ENCODE peak calls at places on chromosome 2, in seven cellular contexts. X is HCT116, R is K562, S is H1, Y is A549, U is HepG2, N is GM12878. T is an unnamed sample.

GRCh38 chr2:61419129-61419528 is 51.8 kb downstream of the USP34 start:
- DNase-seq in X (no peak), R (no peak), S (no peak), Y (no peak), U (no peak), N (no peak), T (no peak)

GRCh38 chr2:215830313-215830712 is 183.0 kb downstream of the MREG start:
- DNase-seq in X (peak), R (peak), S (no peak), Y (peak), U (peak), N (no peak), T (peak)

GRCh38 chr2:38750011-38750792 is 959 bp downstream of the SRSF7 start:
- DNase-seq in X (no peak), R (peak), S (no peak), Y (peak), U (no peak), N (no peak), T (peak)

GRCh38 chr2:190415794-190416729 is 7.9 kb downstream of the MFSD6 start:
- DNase-seq in X (no peak), R (no peak), S (no peak), Y (no peak), U (no peak), N (no peak), T (no peak)

GRCh38 chr2:200173691-200174090 is 132.8 kb upstream of the SPATS2L start:
- DNase-seq in X (no peak), R (no peak), S (no peak), Y (no peak), U (no peak), N (no peak), T (no peak)

GRCh38 chr2:31404827-31405226 is 9.7 kb downstream of the XDH start:
- DNase-seq in X (no peak), R (no peak), S (no peak), Y (no peak), U (no peak), N (no peak), T (no peak)

GRCh38 chr2:126707941-126708340 is 52.0 kb downstream of the GYPC start:
- DNase-seq in X (no peak), R (no peak), S (no peak), Y (no peak), U (no peak), N (no peak), T (no peak)

GRCh38 chr2:172953970-172954852 is 121.4 kb upstream of the MAP3K20 start:
- DNase-seq in X (no peak), R (no peak), S (no peak), Y (no peak), U (no peak), N (no peak), T (peak)

GRCh38 chr2:160417745-160418397 is 75.7 kb downstream of the RBMS1 start:
- DNase-seq in X (no peak), R (no peak), S (no peak), Y (peak), U (no peak), N (no peak), T (peak)

GRCh38 chr2:23595601-23596251 is 210.7 kb downstream of the KLHL29 start:
- DNase-seq in X (no peak), R (no peak), S (no peak), Y (no peak), U (peak), N (no peak), T (peak)

GRCh38 chr2:126504953-126505352 is 151.0 kb upstream of the GYPC start:
- DNase-seq in X (no peak), R (no peak), S (no peak), Y (no peak), U (no peak), N (no peak), T (no peak)

GRCh38 chr2:121095257-121096080 is 189.5 kb downstream of the TFCP2L1 start:
- DNase-seq in X (peak), R (peak), S (no peak), Y (peak), U (peak), N (no peak), T (peak)

GRCh38 chr2:20185176-20186022 is 39.5 kb downstream of the SDC1 start:
- DNase-seq in X (no peak), R (no peak), S (no peak), Y (peak), U (no peak), N (no peak), T (peak)

GRCh38 chr2:232485757-232486557 is 1.7 kb downstream of the ECEL1 start:
- DNase-seq in X (no peak), R (no peak), S (no peak), Y (no peak), U (no peak), N (no peak), T (no peak)

GRCh38 chr2:108945969-108946368 is 43.1 kb downstream of the EDAR start:
- DNase-seq in X (no peak), R (no peak), S (no peak), Y (no peak), U (no peak), N (no peak), T (no peak)

GRCh38 chr2:181971032-181971431 is 14.6 kb upstream of the PPP1R1C start:
- DNase-seq in X (no peak), R (no peak), S (no peak), Y (no peak), U (no peak), N (no peak), T (no peak)

GRCh38 chr2:153354406-153354805 is 124.2 kb downstream of the RPRM start:
- DNase-seq in X (no peak), R (no peak), S (no peak), Y (peak), U (no peak), N (no peak), T (no peak)

GRCh38 chr2:20519309-20519708 is 72.4 kb downstream of the RHOB start:
- DNase-seq in X (no peak), R (no peak), S (no peak), Y (no peak), U (no peak), N (no peak), T (no peak)

GRCh38 chr2:11399113-11399762 is 54.8 kb upstream of the ROCK2 start:
- DNase-seq in X (no peak), R (no peak), S (no peak), Y (no peak), U (no peak), N (no peak), T (no peak)

GRCh38 chr2:135839713-135840112 is 2.7 kb upstream of the LCT start:
- DNase-seq in X (no peak), R (no peak), S (no peak), Y (no peak), U (no peak), N (no peak), T (peak)

GRCh38 chr2:204611764-204612163 is 66.5 kb downstream of the PARD3B start:
- DNase-seq in X (no peak), R (no peak), S (no peak), Y (no peak), U (no peak), N (no peak), T (no peak)

GRCh38 chr2:192657364-192657763 is 462.6 kb upstream of the TMEFF2 start:
- DNase-seq in X (no peak), R (no peak), S (no peak), Y (no peak), U (no peak), N (no peak), T (no peak)

GRCh38 chr2:196592331-196592911 is 47.1 kb upstream of the CCDC150 start:
- DNase-seq in X (no peak), R (no peak), S (no peak), Y (peak), U (no peak), N (no peak), T (peak)

GRCh38 chr2:42783511-42783910 is 8.9 kb downstream of the HAAO start:
- DNase-seq in X (no peak), R (no peak), S (no peak), Y (no peak), U (no peak), N (no peak), T (no peak)

GRCh38 chr2:3126686-3127278 is 250.8 kb downstream of the EIPR1 start:
- DNase-seq in X (no peak), R (no peak), S (no peak), Y (no peak), U (no peak), N (no peak), T (no peak)

GRCh38 chr2:106147159-106147558 is 46.9 kb downstream of the UXS1 start:
- DNase-seq in X (no peak), R (no peak), S (no peak), Y (peak), U (peak), N (no peak), T (peak)

DNA sequence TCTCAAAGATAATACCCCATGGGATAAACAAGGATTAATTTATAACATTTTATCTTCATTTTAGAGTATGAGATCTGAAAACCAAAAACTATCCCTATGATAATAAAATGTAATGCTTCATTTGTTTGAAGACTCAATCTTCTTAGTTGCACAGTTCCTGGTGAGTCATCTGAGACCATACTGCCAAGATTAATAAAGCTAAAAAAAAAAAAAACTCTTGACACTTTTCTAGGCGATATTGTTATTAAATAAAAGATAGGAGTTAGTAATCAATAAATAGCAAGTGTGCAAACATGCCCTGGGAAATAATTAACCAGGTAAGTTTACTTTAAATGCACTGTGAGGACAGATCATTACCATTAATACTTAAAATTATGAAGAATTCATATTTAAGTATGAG is 83.9 kb downstream of the RPE start:
- DNase-seq in X (no peak), R (no peak), S (no peak), Y (no peak), U (no peak), N (no peak), T (peak)
- TF ChIP-seq CEBPB in X (no peak), R (no peak), S (no peak), Y (no peak), U (no peak), N (no peak), T (no peak)

GRCh38 chr2:12605366-12605765 is 111.4 kb upstream of the TRIB2 start:
- DNase-seq in X (no peak), R (no peak), S (no peak), Y (no peak), U (no peak), N (no peak), T (no peak)

GRCh38 chr2:12610314-12610713 is 106.4 kb upstream of the TRIB2 start:
- DNase-seq in X (no peak), R (no peak), S (no peak), Y (no peak), U (no peak), N (no peak), T (no peak)

GRCh38 chr2:12605936-12606335 is 110.8 kb upstream of the TRIB2 start:
- DNase-seq in X (no peak), R (no peak), S (no peak), Y (no peak), U (no peak), N (no peak), T (peak)

GRCh38 chr2:12606472-12607000 is 110.2 kb upstream of the TRIB2 start:
- DNase-seq in X (no peak), R (peak), S (no peak), Y (no peak), U (peak), N (no peak), T (peak)

DNA sequence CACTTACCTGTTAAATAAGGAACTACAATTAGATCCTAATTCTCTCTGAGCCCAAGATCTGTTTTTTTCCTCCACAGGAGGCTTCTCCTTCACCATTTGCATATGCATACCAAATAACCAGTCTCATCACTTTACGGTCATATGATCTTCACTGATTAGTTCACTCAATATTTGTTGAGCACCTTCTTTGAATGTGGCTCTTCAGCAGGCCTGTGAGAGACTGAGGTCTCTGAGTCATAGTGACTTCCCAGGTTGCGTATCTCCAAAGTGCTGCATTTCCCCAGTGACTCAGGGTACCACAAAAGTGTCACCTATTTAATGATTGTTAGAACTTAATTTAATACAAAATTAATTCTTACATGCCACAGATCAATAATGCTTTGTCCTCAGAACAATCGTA is 108.8 kb upstream of the TRIB2 start:
- DNase-seq in X (no peak), R (no peak), S (no peak), Y (no peak), U (no peak), N (no peak), T (peak)
- TF ChIP-seq CEBPB in X (no peak), R (no peak), S (no peak), Y (no peak), U (no peak), N (no peak), T (no peak)

GRCh38 chr2:70069049-70069448 is 18.2 kb upstream of the PCBP1 start:
- DNase-seq in X (no peak), R (no peak), S (no peak), Y (no peak), U (peak), N (peak), T (peak)
- TF ChIP-seq CEBPB in X (no peak), R (no peak), S (no peak), Y (no peak), U (peak), N (no peak), T (peak)

GRCh38 chr2:32627441-32627900 is 379 bp upstream of the TTC27 start:
- DNase-seq in X (no peak), R (no peak), S (peak), Y (peak), U (peak), N (no peak), T (peak)

GRCh38 chr2:32624813-32625212 is 3.0 kb upstream of the TTC27 start:
- DNase-seq in X (no peak), R (no peak), S (no peak), Y (no peak), U (no peak), N (no peak), T (no peak)

GRCh38 chr2:32623311-32623706 is 4.5 kb upstream of the TTC27 start:
- DNase-seq in X (no peak), R (no peak), S (no peak), Y (no peak), U (no peak), N (no peak), T (no peak)

GRCh38 chr2:32627901-32628645 is at the start of gene TTC27:
- DNase-seq in X (peak), R (peak), S (peak), Y (peak), U (peak), N (peak), T (peak)

DNA sequence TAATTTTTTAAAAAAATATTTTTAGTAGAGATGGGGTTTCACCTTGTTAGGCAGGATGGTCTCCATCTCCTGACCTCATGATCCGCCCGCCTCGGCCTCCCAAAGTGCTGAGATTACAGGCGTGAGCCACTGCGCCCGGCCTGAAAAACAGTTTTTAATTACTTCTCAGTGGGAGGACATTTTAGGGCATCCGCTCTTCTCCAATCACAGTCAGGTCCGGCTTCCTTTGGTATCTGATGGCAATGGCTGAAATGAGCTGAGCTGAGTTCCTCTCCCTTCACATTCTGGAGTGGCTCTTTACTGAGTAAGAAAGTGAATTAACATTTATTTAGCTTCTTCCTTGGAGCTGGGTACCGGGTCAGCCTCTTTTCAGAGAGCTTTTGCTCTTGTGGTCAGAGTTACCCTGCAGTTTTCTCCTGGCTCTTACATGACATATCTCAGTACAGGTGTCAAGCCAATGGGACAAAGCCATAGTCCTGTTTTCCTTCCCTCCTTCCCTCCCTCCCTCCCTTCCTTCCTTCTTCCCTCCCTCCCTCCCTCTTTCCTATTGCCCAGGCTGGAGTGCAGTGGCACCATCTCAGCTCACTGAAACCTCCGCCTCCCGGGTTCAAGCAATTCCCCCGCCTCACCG is 1.1 kb upstream of the TTC27 start:
- DNase-seq in X (no peak), R (no peak), S (no peak), Y (no peak), U (no peak), N (no peak), T (no peak)
- TF ChIP-seq CEBPB in X (no peak), R (no peak), S (no peak), Y (no peak), U (no peak), N (no peak), T (no peak)

GRCh38 chr2:65358690-65359400 is 73.6 kb downstream of the SPRED2 start:
- DNase-seq in X (no peak), R (peak), S (no peak), Y (no peak), U (no peak), N (no peak), T (peak)

GRCh38 chr2:65360441-65360840 is 72.0 kb downstream of the SPRED2 start:
- DNase-seq in X (no peak), R (no peak), S (no peak), Y (no peak), U (no peak), N (no peak), T (no peak)

GRCh38 chr2:65364054-65364651 is 68.2 kb downstream of the SPRED2 start:
- DNase-seq in X (no peak), R (peak), S (no peak), Y (no peak), U (no peak), N (no peak), T (no peak)

GRCh38 chr2:65364986-65365733 is 67.2 kb downstream of the SPRED2 start:
- DNase-seq in X (no peak), R (no peak), S (no peak), Y (no peak), U (no peak), N (no peak), T (no peak)

DNA sequence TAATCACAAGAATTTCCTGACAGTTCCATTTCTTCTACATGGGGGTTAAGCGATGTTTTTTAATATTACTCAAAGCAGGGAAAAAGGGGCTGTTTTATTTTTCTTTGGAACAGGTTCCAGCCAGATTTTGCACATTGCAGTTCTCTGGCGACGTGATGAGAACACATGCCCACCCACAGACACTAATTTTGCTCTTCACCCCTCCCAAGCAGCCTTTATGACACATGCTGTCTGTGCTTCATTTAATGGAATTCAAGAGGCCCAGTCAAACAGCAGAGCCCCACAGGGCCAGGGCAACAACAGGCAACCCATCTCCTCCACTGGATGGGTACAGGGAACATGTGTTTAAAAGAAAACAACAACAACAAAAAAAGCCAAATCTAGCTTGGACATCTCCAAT is 70.8 kb downstream of the SPRED2 start:
- DNase-seq in X (no peak), R (no peak), S (no peak), Y (no peak), U (no peak), N (no peak), T (peak)
- TF ChIP-seq CEBPB in X (no peak), R (no peak), S (no peak), Y (no peak), U (no peak), N (no peak), T (no peak)